ENCODE peak calls at places on chromosomes 7 and 10, in nine cellular contexts. One of them, this sample, is unnamed.

GRCh38 chr7:122622682-122623081 is 76.2 kb downstream of the RNF133 start:
- DNase-seq in activated T-helper 1 cell treated with anti-CD3 and anti-CD28 coated beads, Interleukin-12 subunit alpha, Interleukin-12 subunit beta, Interleukin-2, Interleukin-4 antibody, amounts not matched to agents 30 ng/mL and 10 ng/mL and 1 ng/mL, durations not matched to agents 14 hours and 24 hours and 36 hours: no peak
- DNase-seq in heart left ventricle: no peak
- DNase-seq in effector memory CD8-positive, alpha-beta T cell: no peak
- DNase-seq in bronchial epithelial cell: no peak
- DNase-seq in fibroblast of pulmonary artery: no peak
- DNase-seq in HepG2: no peak
- DNase-seq in Calu3: no peak
- DNase-seq in pulmonary artery endothelial cell: no peak
- DNase-seq in this sample: no peak

GRCh38 chr10:4691776-4692175 is 134.2 kb upstream of the AKR1E2 start:
- DNase-seq in activated T-helper 1 cell treated with anti-CD3 and anti-CD28 coated beads, Interleukin-12 subunit alpha, Interleukin-12 subunit beta, Interleukin-2, Interleukin-4 antibody, amounts not matched to agents 30 ng/mL and 10 ng/mL and 1 ng/mL, durations not matched to agents 14 hours and 24 hours and 36 hours: no peak
- DNase-seq in heart left ventricle: no peak
- DNase-seq in effector memory CD8-positive, alpha-beta T cell: no peak
- DNase-seq in bronchial epithelial cell: peak; percentile 85
- DNase-seq in fibroblast of pulmonary artery: peak; percentile 60
- DNase-seq in HepG2: no peak
- DNase-seq in Calu3: no peak
- DNase-seq in pulmonary artery endothelial cell: no peak
- DNase-seq in this sample: peak; percentile 61

GRCh38 chr10:106224676-106225075 is 939.8 kb downstream of the SORCS1 start:
- DNase-seq in activated T-helper 1 cell treated with anti-CD3 and anti-CD28 coated beads, Interleukin-12 subunit alpha, Interleukin-12 subunit beta, Interleukin-2, Interleukin-4 antibody, amounts not matched to agents 30 ng/mL and 10 ng/mL and 1 ng/mL, durations not matched to agents 14 hours and 24 hours and 36 hours: no peak
- DNase-seq in heart left ventricle: no peak
- DNase-seq in effector memory CD8-positive, alpha-beta T cell: no peak
- DNase-seq in bronchial epithelial cell: peak; percentile 52
- DNase-seq in fibroblast of pulmonary artery: peak; percentile 27
- DNase-seq in HepG2: no peak
- DNase-seq in Calu3: no peak
- DNase-seq in pulmonary artery endothelial cell: no peak
- DNase-seq in this sample: peak; percentile 2

GRCh38 chr7:101075646-101076045 is 9.6 kb upstream of the TRIM56 start:
- DNase-seq in activated T-helper 1 cell treated with anti-CD3 and anti-CD28 coated beads, Interleukin-12 subunit alpha, Interleukin-12 subunit beta, Interleukin-2, Interleukin-4 antibody, amounts not matched to agents 30 ng/mL and 10 ng/mL and 1 ng/mL, durations not matched to agents 14 hours and 24 hours and 36 hours: no peak
- DNase-seq in heart left ventricle: no peak
- DNase-seq in effector memory CD8-positive, alpha-beta T cell: no peak
- DNase-seq in bronchial epithelial cell: no peak
- DNase-seq in fibroblast of pulmonary artery: peak; percentile 42
- DNase-seq in HepG2: no peak
- DNase-seq in Calu3: no peak
- DNase-seq in pulmonary artery endothelial cell: no peak
- DNase-seq in this sample: no peak

GRCh38 chr7:74343281-74344127 is 54.3 kb downstream of the CLIP2 start:
- DNase-seq in activated T-helper 1 cell treated with anti-CD3 and anti-CD28 coated beads, Interleukin-12 subunit alpha, Interleukin-12 subunit beta, Interleukin-2, Interleukin-4 antibody, amounts not matched to agents 30 ng/mL and 10 ng/mL and 1 ng/mL, durations not matched to agents 14 hours and 24 hours and 36 hours: no peak
- DNase-seq in heart left ventricle: no peak
- DNase-seq in effector memory CD8-positive, alpha-beta T cell: no peak
- DNase-seq in bronchial epithelial cell: peak; percentile 83
- DNase-seq in fibroblast of pulmonary artery: peak; percentile 73
- DNase-seq in HepG2: no peak
- DNase-seq in Calu3: peak; percentile 32
- DNase-seq in pulmonary artery endothelial cell: no peak
- DNase-seq in this sample: peak; percentile 66

GRCh38 chr10:63145782-63146181 is 12.7 kb downstream of the NRBF2 start:
- DNase-seq in activated T-helper 1 cell treated with anti-CD3 and anti-CD28 coated beads, Interleukin-12 subunit alpha, Interleukin-12 subunit beta, Interleukin-2, Interleukin-4 antibody, amounts not matched to agents 30 ng/mL and 10 ng/mL and 1 ng/mL, durations not matched to agents 14 hours and 24 hours and 36 hours: no peak
- DNase-seq in heart left ventricle: no peak
- DNase-seq in effector memory CD8-positive, alpha-beta T cell: no peak
- DNase-seq in bronchial epithelial cell: no peak
- DNase-seq in fibroblast of pulmonary artery: no peak
- DNase-seq in HepG2: no peak
- DNase-seq in Calu3: no peak
- DNase-seq in pulmonary artery endothelial cell: no peak
- DNase-seq in this sample: no peak

GRCh38 chr7:44796034-44796503 is 412 bp upstream of the PPIA start:
- DNase-seq in activated T-helper 1 cell treated with anti-CD3 and anti-CD28 coated beads, Interleukin-12 subunit alpha, Interleukin-12 subunit beta, Interleukin-2, Interleukin-4 antibody, amounts not matched to agents 30 ng/mL and 10 ng/mL and 1 ng/mL, durations not matched to agents 14 hours and 24 hours and 36 hours: no peak
- DNase-seq in heart left ventricle: no peak
- DNase-seq in effector memory CD8-positive, alpha-beta T cell: no peak
- DNase-seq in bronchial epithelial cell: peak; percentile 45
- DNase-seq in fibroblast of pulmonary artery: peak; percentile 50
- DNase-seq in HepG2: peak; percentile 53
- DNase-seq in Calu3: no peak
- DNase-seq in pulmonary artery endothelial cell: no peak
- DNase-seq in this sample: peak; percentile 75

GRCh38 chr7:150986099-150986512 is 4.7 kb upstream of the NOS3 start:
- DNase-seq in activated T-helper 1 cell treated with anti-CD3 and anti-CD28 coated beads, Interleukin-12 subunit alpha, Interleukin-12 subunit beta, Interleukin-2, Interleukin-4 antibody, amounts not matched to agents 30 ng/mL and 10 ng/mL and 1 ng/mL, durations not matched to agents 14 hours and 24 hours and 36 hours: no peak
- DNase-seq in heart left ventricle: peak; percentile 70
- DNase-seq in effector memory CD8-positive, alpha-beta T cell: peak; percentile 43
- DNase-seq in bronchial epithelial cell: peak; percentile 37
- DNase-seq in fibroblast of pulmonary artery: peak; percentile 58
- DNase-seq in HepG2: no peak
- DNase-seq in Calu3: peak; percentile 74
- DNase-seq in pulmonary artery endothelial cell: no peak
- DNase-seq in this sample: peak; percentile 66

GRCh38 chr7:82029236-82029635 is 259.4 kb upstream of the HGF start:
- DNase-seq in activated T-helper 1 cell treated with anti-CD3 and anti-CD28 coated beads, Interleukin-12 subunit alpha, Interleukin-12 subunit beta, Interleukin-2, Interleukin-4 antibody, amounts not matched to agents 30 ng/mL and 10 ng/mL and 1 ng/mL, durations not matched to agents 14 hours and 24 hours and 36 hours: no peak
- DNase-seq in heart left ventricle: no peak
- DNase-seq in effector memory CD8-positive, alpha-beta T cell: no peak
- DNase-seq in bronchial epithelial cell: no peak
- DNase-seq in fibroblast of pulmonary artery: no peak
- DNase-seq in HepG2: no peak
- DNase-seq in Calu3: no peak
- DNase-seq in pulmonary artery endothelial cell: no peak
- DNase-seq in this sample: no peak

GRCh38 chr7:30556854-30557644 is 37.6 kb upstream of the GARS1 start:
- DNase-seq in activated T-helper 1 cell treated with anti-CD3 and anti-CD28 coated beads, Interleukin-12 subunit alpha, Interleukin-12 subunit beta, Interleukin-2, Interleukin-4 antibody, amounts not matched to agents 30 ng/mL and 10 ng/mL and 1 ng/mL, durations not matched to agents 14 hours and 24 hours and 36 hours: no peak
- DNase-seq in heart left ventricle: no peak
- DNase-seq in effector memory CD8-positive, alpha-beta T cell: no peak
- DNase-seq in bronchial epithelial cell: peak; percentile 55
- DNase-seq in fibroblast of pulmonary artery: no peak
- DNase-seq in HepG2: no peak
- DNase-seq in Calu3: no peak
- DNase-seq in pulmonary artery endothelial cell: no peak
- DNase-seq in this sample: no peak

GRCh38 chr10:110363572-110364411 is 59.1 kb upstream of the SMNDC1 start:
- DNase-seq in activated T-helper 1 cell treated with anti-CD3 and anti-CD28 coated beads, Interleukin-12 subunit alpha, Interleukin-12 subunit beta, Interleukin-2, Interleukin-4 antibody, amounts not matched to agents 30 ng/mL and 10 ng/mL and 1 ng/mL, durations not matched to agents 14 hours and 24 hours and 36 hours: no peak
- DNase-seq in heart left ventricle: no peak
- DNase-seq in effector memory CD8-positive, alpha-beta T cell: no peak
- DNase-seq in bronchial epithelial cell: no peak
- DNase-seq in fibroblast of pulmonary artery: no peak
- DNase-seq in HepG2: no peak
- DNase-seq in Calu3: no peak
- DNase-seq in pulmonary artery endothelial cell: no peak
- DNase-seq in this sample: no peak

GRCh38 chr10:88281592-88282268 is 301.4 kb downstream of the RNLS start:
- DNase-seq in activated T-helper 1 cell treated with anti-CD3 and anti-CD28 coated beads, Interleukin-12 subunit alpha, Interleukin-12 subunit beta, Interleukin-2, Interleukin-4 antibody, amounts not matched to agents 30 ng/mL and 10 ng/mL and 1 ng/mL, durations not matched to agents 14 hours and 24 hours and 36 hours: no peak
- DNase-seq in heart left ventricle: no peak
- DNase-seq in effector memory CD8-positive, alpha-beta T cell: no peak
- DNase-seq in bronchial epithelial cell: peak; percentile 77
- DNase-seq in fibroblast of pulmonary artery: peak; percentile 90
- DNase-seq in HepG2: no peak
- DNase-seq in Calu3: no peak
- DNase-seq in pulmonary artery endothelial cell: no peak
- DNase-seq in this sample: peak; percentile 70

GRCh38 chr7:55438085-55438764 is 73.1 kb downstream of the LANCL2 start:
- DNase-seq in activated T-helper 1 cell treated with anti-CD3 and anti-CD28 coated beads, Interleukin-12 subunit alpha, Interleukin-12 subunit beta, Interleukin-2, Interleukin-4 antibody, amounts not matched to agents 30 ng/mL and 10 ng/mL and 1 ng/mL, durations not matched to agents 14 hours and 24 hours and 36 hours: no peak
- DNase-seq in heart left ventricle: no peak
- DNase-seq in effector memory CD8-positive, alpha-beta T cell: no peak
- DNase-seq in bronchial epithelial cell: peak; percentile 23
- DNase-seq in fibroblast of pulmonary artery: no peak
- DNase-seq in HepG2: no peak
- DNase-seq in Calu3: no peak
- DNase-seq in pulmonary artery endothelial cell: no peak
- DNase-seq in this sample: no peak

GRCh38 chr7:54242776-54243175 is 299.4 kb upstream of the VSTM2A start:
- DNase-seq in activated T-helper 1 cell treated with anti-CD3 and anti-CD28 coated beads, Interleukin-12 subunit alpha, Interleukin-12 subunit beta, Interleukin-2, Interleukin-4 antibody, amounts not matched to agents 30 ng/mL and 10 ng/mL and 1 ng/mL, durations not matched to agents 14 hours and 24 hours and 36 hours: no peak
- DNase-seq in heart left ventricle: no peak
- DNase-seq in effector memory CD8-positive, alpha-beta T cell: no peak
- DNase-seq in bronchial epithelial cell: no peak
- DNase-seq in fibroblast of pulmonary artery: no peak
- DNase-seq in HepG2: no peak
- DNase-seq in Calu3: no peak
- DNase-seq in pulmonary artery endothelial cell: no peak
- DNase-seq in this sample: no peak

GRCh38 chr10:88150338-88150737 is 286.9 kb downstream of the PTEN start:
- DNase-seq in activated T-helper 1 cell treated with anti-CD3 and anti-CD28 coated beads, Interleukin-12 subunit alpha, Interleukin-12 subunit beta, Interleukin-2, Interleukin-4 antibody, amounts not matched to agents 30 ng/mL and 10 ng/mL and 1 ng/mL, durations not matched to agents 14 hours and 24 hours and 36 hours: no peak
- DNase-seq in heart left ventricle: no peak
- DNase-seq in effector memory CD8-positive, alpha-beta T cell: no peak
- DNase-seq in bronchial epithelial cell: peak; percentile 90
- DNase-seq in fibroblast of pulmonary artery: peak; percentile 68
- DNase-seq in HepG2: no peak
- DNase-seq in Calu3: no peak
- DNase-seq in pulmonary artery endothelial cell: no peak
- DNase-seq in this sample: peak; percentile 75

GRCh38 chr10:43036581-43037428 is 40.1 kb upstream of the RET start:
- DNase-seq in activated T-helper 1 cell treated with anti-CD3 and anti-CD28 coated beads, Interleukin-12 subunit alpha, Interleukin-12 subunit beta, Interleukin-2, Interleukin-4 antibody, amounts not matched to agents 30 ng/mL and 10 ng/mL and 1 ng/mL, durations not matched to agents 14 hours and 24 hours and 36 hours: no peak
- DNase-seq in heart left ventricle: no peak
- DNase-seq in effector memory CD8-positive, alpha-beta T cell: no peak
- DNase-seq in bronchial epithelial cell: no peak
- DNase-seq in fibroblast of pulmonary artery: no peak
- DNase-seq in HepG2: no peak
- DNase-seq in Calu3: no peak
- DNase-seq in pulmonary artery endothelial cell: no peak
- DNase-seq in this sample: no peak

GRCh38 chr10:24897326-24897926 is 55.0 kb downstream of the PRTFDC1 start:
- DNase-seq in activated T-helper 1 cell treated with anti-CD3 and anti-CD28 coated beads, Interleukin-12 subunit alpha, Interleukin-12 subunit beta, Interleukin-2, Interleukin-4 antibody, amounts not matched to agents 30 ng/mL and 10 ng/mL and 1 ng/mL, durations not matched to agents 14 hours and 24 hours and 36 hours: no peak
- DNase-seq in heart left ventricle: no peak
- DNase-seq in effector memory CD8-positive, alpha-beta T cell: no peak
- DNase-seq in bronchial epithelial cell: peak; percentile 46
- DNase-seq in fibroblast of pulmonary artery: peak; percentile 78
- DNase-seq in HepG2: peak; percentile 20
- DNase-seq in Calu3: no peak
- DNase-seq in pulmonary artery endothelial cell: peak; percentile 26
- DNase-seq in this sample: peak; percentile 45